ENCODE peak calls at places on chromosome 21, in ten cellular contexts. One of them, this sample, is unnamed.
A peak's percentile ranks its signal among the peaks of the same experiment; 100 is the strongest.

GRCh38 chr21:29851611-29852010 is 88.2 kb downstream of the GRIK1 start:
- DNase-seq in brain microvascular endothelial cell: no peak
- DNase-seq in PC-3: no peak
- DNase-seq in GM23248: no peak
- DNase-seq in heart left ventricle: no peak
- DNase-seq in OCI-LY7: no peak
- DNase-seq in endodermal cell: no peak
- DNase-seq in iPS DF 6.9: no peak
- DNase-seq in endothelial cell of umbilical vein: no peak
- DNase-seq in AG04450: no peak
- DNase-seq in this sample: no peak

GRCh38 chr21:31630062-31630711 is 29.3 kb upstream of the SOD1 start:
- DNase-seq in brain microvascular endothelial cell: peak; percentile 97
- DNase-seq in PC-3: peak; percentile 99
- DNase-seq in GM23248: peak; percentile 30
- DNase-seq in heart left ventricle: no peak
- DNase-seq in OCI-LY7: no peak
- DNase-seq in endodermal cell: no peak
- DNase-seq in iPS DF 6.9: no peak
- DNase-seq in endothelial cell of umbilical vein: peak; percentile 96
- DNase-seq in AG04450: peak; percentile 73
- DNase-seq in this sample: peak; percentile 94

GRCh38 chr21:15063821-15064575 is 802 bp downstream of the NRIP1 start:
- DNase-seq in brain microvascular endothelial cell: peak; percentile 5
- DNase-seq in PC-3: peak; percentile 48
- DNase-seq in GM23248: peak; percentile 76
- DNase-seq in heart left ventricle: peak; percentile 84
- DNase-seq in OCI-LY7: no peak
- DNase-seq in endodermal cell: peak; percentile 79
- DNase-seq in iPS DF 6.9: no peak
- DNase-seq in endothelial cell of umbilical vein: no peak
- DNase-seq in AG04450: no peak
- DNase-seq in this sample: peak; percentile 25

GRCh38 chr21:45982256-45982757 is 737 bp downstream of the COL6A1 start:
- DNase-seq in brain microvascular endothelial cell: no peak
- DNase-seq in PC-3: peak; percentile 18
- DNase-seq in GM23248: peak; percentile 55
- DNase-seq in heart left ventricle: peak; percentile 74
- DNase-seq in OCI-LY7: no peak
- DNase-seq in endodermal cell: no peak
- DNase-seq in iPS DF 6.9: no peak
- DNase-seq in endothelial cell of umbilical vein: peak; percentile 10
- DNase-seq in AG04450: no peak
- DNase-seq in this sample: no peak

GRCh38 chr21:42561742-42562141 is 48.1 kb downstream of the SLC37A1 start:
- DNase-seq in brain microvascular endothelial cell: no peak
- DNase-seq in PC-3: no peak
- DNase-seq in GM23248: no peak
- DNase-seq in heart left ventricle: peak; percentile 33
- DNase-seq in OCI-LY7: peak; percentile 96
- DNase-seq in endodermal cell: peak; percentile 36
- DNase-seq in iPS DF 6.9: no peak
- DNase-seq in endothelial cell of umbilical vein: no peak
- DNase-seq in AG04450: no peak
- DNase-seq in this sample: no peak

GRCh38 chr21:45306832-45307571 is 19.3 kb upstream of the POFUT2 start:
- DNase-seq in brain microvascular endothelial cell: peak; percentile 93
- DNase-seq in PC-3: no peak
- DNase-seq in GM23248: peak; percentile 74
- DNase-seq in heart left ventricle: peak; percentile 92
- DNase-seq in OCI-LY7: no peak
- DNase-seq in endodermal cell: peak; percentile 53
- DNase-seq in iPS DF 6.9: no peak
- DNase-seq in endothelial cell of umbilical vein: no peak
- DNase-seq in AG04450: peak; percentile 62
- DNase-seq in this sample: no peak

GRCh38 chr21:38460171-38460742 is 38.0 kb downstream of the ERG start:
- DNase-seq in brain microvascular endothelial cell: peak; percentile 84
- DNase-seq in PC-3: peak; percentile 47
- DNase-seq in GM23248: peak; percentile 97
- DNase-seq in heart left ventricle: no peak
- DNase-seq in OCI-LY7: no peak
- DNase-seq in endodermal cell: no peak
- DNase-seq in iPS DF 6.9: no peak
- DNase-seq in endothelial cell of umbilical vein: peak; percentile 97
- DNase-seq in AG04450: no peak
- DNase-seq in this sample: peak; percentile 84

GRCh38 chr21:14876464-14876863 is 188.3 kb downstream of the NRIP1 start:
- DNase-seq in brain microvascular endothelial cell: no peak
- DNase-seq in PC-3: no peak
- DNase-seq in GM23248: no peak
- DNase-seq in heart left ventricle: no peak
- DNase-seq in OCI-LY7: no peak
- DNase-seq in endodermal cell: no peak
- DNase-seq in iPS DF 6.9: no peak
- DNase-seq in endothelial cell of umbilical vein: no peak
- DNase-seq in AG04450: no peak
- DNase-seq in this sample: no peak

GRCh38 chr21:36211660-36212512 is 55.3 kb downstream of the DOP1B start:
- DNase-seq in brain microvascular endothelial cell: peak; percentile 62
- DNase-seq in PC-3: peak; percentile 91
- DNase-seq in GM23248: peak; percentile 89
- DNase-seq in heart left ventricle: no peak
- DNase-seq in OCI-LY7: no peak
- DNase-seq in endodermal cell: no peak
- DNase-seq in iPS DF 6.9: no peak
- DNase-seq in endothelial cell of umbilical vein: no peak
- DNase-seq in AG04450: peak; percentile 67
- DNase-seq in this sample: peak; percentile 71

GRCh38 chr21:45556645-45557601 is 14.7 kb upstream of the SLC19A1 start:
- DNase-seq in brain microvascular endothelial cell: no peak
- DNase-seq in PC-3: no peak
- DNase-seq in GM23248: peak; percentile 44
- DNase-seq in heart left ventricle: peak; percentile 67
- DNase-seq in OCI-LY7: no peak
- DNase-seq in endodermal cell: peak; percentile 49
- DNase-seq in iPS DF 6.9: no peak
- DNase-seq in endothelial cell of umbilical vein: no peak
- DNase-seq in AG04450: no peak
- DNase-seq in this sample: no peak

GRCh38 chr21:28959367-28960099 is 33.1 kb downstream of the LTN1 start:
- DNase-seq in brain microvascular endothelial cell: peak; percentile 68
- DNase-seq in PC-3: peak; percentile 40
- DNase-seq in GM23248: peak; percentile 88
- DNase-seq in heart left ventricle: no peak
- DNase-seq in OCI-LY7: no peak
- DNase-seq in endodermal cell: no peak
- DNase-seq in iPS DF 6.9: no peak
- DNase-seq in endothelial cell of umbilical vein: peak; percentile 28
- DNase-seq in AG04450: peak; percentile 44
- DNase-seq in this sample: peak; percentile 65

GRCh38 chr21:38470762-38471161 is 27.5 kb downstream of the ERG start:
- DNase-seq in brain microvascular endothelial cell: no peak
- DNase-seq in PC-3: peak; percentile 45
- DNase-seq in GM23248: peak; percentile 32
- DNase-seq in heart left ventricle: no peak
- DNase-seq in OCI-LY7: no peak
- DNase-seq in endodermal cell: no peak
- DNase-seq in iPS DF 6.9: no peak
- DNase-seq in endothelial cell of umbilical vein: peak; percentile 80
- DNase-seq in AG04450: no peak
- DNase-seq in this sample: no peak

GRCh38 chr21:34925597-34925996 is 123.5 kb downstream of the RUNX1 start:
- DNase-seq in brain microvascular endothelial cell: no peak
- DNase-seq in PC-3: no peak
- DNase-seq in GM23248: no peak
- DNase-seq in heart left ventricle: no peak
- DNase-seq in OCI-LY7: no peak
- DNase-seq in endodermal cell: no peak
- DNase-seq in iPS DF 6.9: no peak
- DNase-seq in endothelial cell of umbilical vein: no peak
- DNase-seq in AG04450: no peak
- DNase-seq in this sample: no peak

GRCh38 chr21:34924194-34924593 is 124.9 kb downstream of the RUNX1 start:
- DNase-seq in brain microvascular endothelial cell: no peak
- DNase-seq in PC-3: no peak
- DNase-seq in GM23248: no peak
- DNase-seq in heart left ventricle: no peak
- DNase-seq in OCI-LY7: no peak
- DNase-seq in endodermal cell: no peak
- DNase-seq in iPS DF 6.9: no peak
- DNase-seq in endothelial cell of umbilical vein: no peak
- DNase-seq in AG04450: no peak
- DNase-seq in this sample: no peak

GRCh38 chr21:34924767-34925425 is 124.2 kb downstream of the RUNX1 start:
- DNase-seq in brain microvascular endothelial cell: no peak
- DNase-seq in PC-3: no peak
- DNase-seq in GM23248: no peak
- DNase-seq in heart left ventricle: no peak
- DNase-seq in OCI-LY7: peak; percentile 29
- DNase-seq in endodermal cell: no peak
- DNase-seq in iPS DF 6.9: no peak
- DNase-seq in endothelial cell of umbilical vein: no peak
- DNase-seq in AG04450: no peak
- DNase-seq in this sample: no peak

GRCh38 chr21:34928637-34929036 is 120.5 kb downstream of the RUNX1 start:
- DNase-seq in brain microvascular endothelial cell: no peak
- DNase-seq in PC-3: no peak
- DNase-seq in GM23248: no peak
- DNase-seq in heart left ventricle: no peak
- DNase-seq in OCI-LY7: no peak
- DNase-seq in endodermal cell: no peak
- DNase-seq in iPS DF 6.9: no peak
- DNase-seq in endothelial cell of umbilical vein: no peak
- DNase-seq in AG04450: no peak
- DNase-seq in this sample: no peak

DNA sequence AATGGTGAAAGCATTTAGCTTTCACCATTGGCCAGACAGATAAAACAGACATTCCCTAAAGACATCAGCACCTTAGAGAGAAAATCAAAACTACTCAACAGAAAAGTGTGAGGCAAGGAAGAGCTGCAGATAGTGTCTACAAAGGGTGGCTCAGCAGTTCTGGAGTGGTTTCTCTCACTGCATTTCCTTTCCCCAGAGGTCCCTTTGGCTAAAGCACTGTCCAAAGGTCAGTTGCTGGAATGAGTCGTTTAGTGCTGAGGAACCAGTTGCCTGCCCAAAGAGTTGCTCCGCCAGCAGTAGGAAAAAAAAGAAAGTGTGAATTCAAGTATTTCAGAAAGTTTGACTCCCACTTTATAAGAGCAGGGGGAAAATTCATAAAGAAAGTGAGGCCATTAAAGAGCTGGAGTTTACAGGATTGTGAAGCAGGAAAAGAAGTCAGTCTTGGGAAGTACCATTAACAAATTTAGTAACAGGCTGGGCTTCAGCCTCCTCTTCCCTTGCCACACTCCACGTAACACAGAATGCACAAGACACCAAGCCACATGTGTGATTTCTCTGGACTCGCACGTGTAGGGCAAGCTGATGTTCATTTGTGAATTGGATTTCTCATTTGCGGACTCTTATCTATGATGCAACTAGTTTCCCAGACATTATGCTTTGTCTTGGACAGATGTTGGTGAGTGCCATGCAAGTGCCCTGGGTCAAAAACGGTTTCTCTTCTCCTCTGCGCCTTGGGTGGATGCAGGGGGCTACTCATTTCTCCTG is 122.1 kb downstream of the RUNX1 start:
- DNase-seq in brain microvascular endothelial cell: no peak
- DNase-seq in PC-3: peak; percentile 50
- DNase-seq in GM23248: peak; percentile 52
- DNase-seq in heart left ventricle: no peak
- DNase-seq in OCI-LY7: no peak
- DNase-seq in endodermal cell: no peak
- DNase-seq in iPS DF 6.9: no peak
- DNase-seq in endothelial cell of umbilical vein: no peak
- DNase-seq in AG04450: no peak
- DNase-seq in this sample: no peak
- H3K27ac ChIP-seq in brain microvascular endothelial cell: no peak overlapping the region
- H3K27ac ChIP-seq in PC-3: no peak overlapping the region
- H3K27ac ChIP-seq in GM23248: no peak overlapping the region
- H3K27ac ChIP-seq in heart left ventricle: no peak overlapping the region
- H3K27ac ChIP-seq in OCI-LY7: no peak overlapping the region
- H3K27ac ChIP-seq in endodermal cell: no peak overlapping the region
- H3K27ac ChIP-seq in iPS DF 6.9: no peak overlapping the region
- H3K27ac ChIP-seq in endothelial cell of umbilical vein: no peak overlapping the region
- H3K27ac ChIP-seq in AG04450: no peak overlapping the region
- H3K27ac ChIP-seq in this sample: no peak overlapping the region

GRCh38 chr21:21366277-21366676 is 368.1 kb downstream of the NCAM2 start:
- DNase-seq in brain microvascular endothelial cell: no peak
- DNase-seq in PC-3: no peak
- DNase-seq in GM23248: no peak
- DNase-seq in heart left ventricle: no peak
- DNase-seq in OCI-LY7: no peak
- DNase-seq in endodermal cell: no peak
- DNase-seq in iPS DF 6.9: no peak
- DNase-seq in endothelial cell of umbilical vein: no peak
- DNase-seq in AG04450: no peak
- DNase-seq in this sample: no peak
- H3K27ac ChIP-seq in brain microvascular endothelial cell: no peak overlapping the region
- H3K27ac ChIP-seq in PC-3: no peak overlapping the region
- H3K27ac ChIP-seq in GM23248: no peak overlapping the region
- H3K27ac ChIP-seq in heart left ventricle: no peak overlapping the region
- H3K27ac ChIP-seq in OCI-LY7: no peak overlapping the region
- H3K27ac ChIP-seq in endodermal cell: no peak overlapping the region
- H3K27ac ChIP-seq in iPS DF 6.9: no peak overlapping the region
- H3K27ac ChIP-seq in endothelial cell of umbilical vein: no peak overlapping the region
- H3K27ac ChIP-seq in AG04450: no peak overlapping the region
- H3K27ac ChIP-seq in this sample: no peak overlapping the region

GRCh38 chr21:43984905-43985689 is 27.0 kb upstream of the TRAPPC10 start:
- DNase-seq in brain microvascular endothelial cell: no peak
- DNase-seq in PC-3: no peak
- DNase-seq in GM23248: peak; percentile 21
- DNase-seq in heart left ventricle: no peak
- DNase-seq in OCI-LY7: no peak
- DNase-seq in endodermal cell: no peak
- DNase-seq in iPS DF 6.9: no peak
- DNase-seq in endothelial cell of umbilical vein: no peak
- DNase-seq in AG04450: no peak
- DNase-seq in this sample: no peak
- H3K27ac ChIP-seq in brain microvascular endothelial cell: no peak overlapping the region
- H3K27ac ChIP-seq in PC-3: no peak overlapping the region
- H3K27ac ChIP-seq in GM23248: no peak overlapping the region
- H3K27ac ChIP-seq in heart left ventricle: no peak overlapping the region
- H3K27ac ChIP-seq in OCI-LY7: no peak overlapping the region
- H3K27ac ChIP-seq in endodermal cell: no peak overlapping the region
- H3K27ac ChIP-seq in iPS DF 6.9: no peak overlapping the region
- H3K27ac ChIP-seq in endothelial cell of umbilical vein: no peak overlapping the region
- H3K27ac ChIP-seq in AG04450: no peak overlapping the region
- H3K27ac ChIP-seq in this sample: no peak overlapping the region

DNA sequence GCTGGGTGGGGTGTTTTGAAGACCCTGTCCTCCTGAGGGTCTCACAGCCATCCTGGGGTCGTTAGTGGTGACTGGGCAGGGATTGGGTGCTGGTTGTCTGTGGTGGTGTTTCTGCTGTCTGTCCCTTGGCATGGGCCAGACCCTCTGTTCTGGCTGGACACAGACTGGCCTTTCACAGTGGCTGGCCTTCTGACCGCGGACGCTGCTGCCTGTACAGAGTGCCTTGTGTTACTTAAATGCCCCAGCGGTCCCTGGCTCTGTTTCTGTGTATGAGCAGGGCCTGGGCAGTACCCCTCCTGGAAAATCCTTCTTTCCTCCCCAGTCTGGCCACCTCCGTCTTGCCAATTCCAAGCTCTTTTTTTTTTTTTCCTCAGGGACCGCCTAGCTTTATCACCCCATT is 50.9 kb downstream of the SH3BGR start:
- DNase-seq in brain microvascular endothelial cell: no peak
- DNase-seq in PC-3: no peak
- DNase-seq in GM23248: no peak
- DNase-seq in heart left ventricle: no peak
- DNase-seq in OCI-LY7: no peak
- DNase-seq in endodermal cell: no peak
- DNase-seq in iPS DF 6.9: no peak
- DNase-seq in endothelial cell of umbilical vein: no peak
- DNase-seq in AG04450: no peak
- DNase-seq in this sample: no peak
- H3K27ac ChIP-seq in brain microvascular endothelial cell: no peak overlapping the region
- H3K27ac ChIP-seq in PC-3: no peak overlapping the region
- H3K27ac ChIP-seq in GM23248: no peak overlapping the region
- H3K27ac ChIP-seq in heart left ventricle: no peak overlapping the region
- H3K27ac ChIP-seq in OCI-LY7: no peak overlapping the region
- H3K27ac ChIP-seq in endodermal cell: no peak overlapping the region
- H3K27ac ChIP-seq in iPS DF 6.9: no peak overlapping the region
- H3K27ac ChIP-seq in endothelial cell of umbilical vein: no peak overlapping the region
- H3K27ac ChIP-seq in AG04450: no peak overlapping the region
- H3K27ac ChIP-seq in this sample: no peak overlapping the region